ENCODE peak calls at places on chromosome 11, in ten cellular contexts. W, R, X, F, Z, A, N, O, E and Q are unnamed samples.

GRCh38 chr11:120710354-120711187 is 199.0 kb downstream of the GRIK4 start:
- DNase-seq in R (peak), F (peak), N (no peak), O (peak), X (peak), Z (no peak), A (peak), E (peak), W (peak), Q (peak)

GRCh38 chr11:110153474-110153873 is 60.3 kb downstream of the ZC3H12C start:
- DNase-seq in E (no peak), N (no peak), R (no peak), Z (no peak), W (no peak), X (no peak), F (no peak), O (no peak), A (no peak), Q (no peak)

GRCh38 chr11:65243773-65244172 is 18.0 kb upstream of the POLA2 start:
- DNase-seq in R (no peak), N (no peak), X (no peak), F (no peak), A (no peak), W (no peak), E (no peak), O (no peak), Z (no peak), Q (no peak)

GRCh38 chr11:64146036-64146943 is 19.6 kb downstream of the MACROD1 start:
- DNase-seq in E (peak), Z (peak), O (peak), A (no peak), W (peak), F (no peak), N (peak), R (no peak), X (peak), Q (peak)

GRCh38 chr11:82998697-82999096 is 73.0 kb downstream of the RAB30 start:
- DNase-seq in O (no peak), N (no peak), X (no peak), W (no peak), Z (no peak), A (no peak), E (no peak), F (no peak), R (no peak), Q (no peak)

GRCh38 chr11:94864646-94865045 is 96.5 kb downstream of the AMOTL1 start:
- DNase-seq in E (no peak), Z (no peak), R (no peak), X (no peak), A (no peak), W (no peak), O (no peak), F (no peak), N (no peak), Q (no peak)

GRCh38 chr11:8814923-8815240 is 96.1 kb upstream of the AKIP1 start:
- DNase-seq in R (no peak), A (no peak), F (no peak), O (no peak), X (no peak), Z (no peak), N (no peak), W (no peak), E (no peak), Q (peak)

GRCh38 chr11:30172872-30173271 is 57.9 kb upstream of the FSHB start:
- DNase-seq in R (no peak), W (peak), F (no peak), N (no peak), E (no peak), O (peak), Z (no peak), X (no peak), A (no peak), Q (no peak)

GRCh38 chr11:121446752-121447156 is 5.4 kb upstream of the SORL1 start:
- DNase-seq in N (no peak), Z (no peak), X (no peak), A (no peak), F (no peak), O (peak), E (peak), R (no peak), W (no peak), Q (no peak)

GRCh38 chr11:96744697-96745096 is 354.9 kb downstream of the JRKL start:
- DNase-seq in N (no peak), A (no peak), Z (no peak), E (no peak), O (no peak), R (no peak), X (no peak), F (no peak), W (no peak), Q (no peak)

GRCh38 chr11:35259529-35259928 is 120.6 kb downstream of the CD44 start:
- DNase-seq in E (no peak), A (no peak), R (no peak), X (no peak), F (no peak), N (no peak), Z (no peak), O (no peak), W (no peak), Q (no peak)

GRCh38 chr11:60175860-60176275 is 7.0 kb downstream of the MS4A6A start:
- DNase-seq in O (no peak), Z (no peak), W (no peak), F (no peak), R (no peak), A (no peak), E (no peak), X (no peak), N (no peak), Q (no peak)

GRCh38 chr11:74933765-74934164 is 15.1 kb downstream of the XRRA1 start:
- DNase-seq in O (no peak), X (no peak), F (no peak), A (no peak), N (no peak), R (no peak), W (no peak), Z (no peak), E (no peak), Q (no peak)

GRCh38 chr11:32831241-32831640 is 1.5 kb downstream of the PRRG4 start:
- DNase-seq in O (no peak), N (no peak), R (no peak), A (no peak), E (no peak), F (no peak), X (no peak), W (no peak), Z (no peak), Q (no peak)

GRCh38 chr11:76735218-76735480 is 48.0 kb upstream of the TSKU start:
- DNase-seq in O (no peak), A (no peak), F (no peak), E (no peak), R (no peak), N (no peak), Z (no peak), W (no peak), X (no peak), Q (no peak)

GRCh38 chr11:72364754-72365153 is 69.6 kb downstream of the CLPB start:
- DNase-seq in Z (no peak), N (no peak), F (no peak), E (no peak), W (no peak), A (no peak), R (no peak), X (no peak), O (no peak), Q (no peak)

GRCh38 chr11:117535201-117535869 is 207.7 kb downstream of the CEP164 start:
- DNase-seq in W (peak), A (no peak), Z (no peak), E (no peak), O (no peak), F (no peak), R (no peak), N (no peak), X (no peak), Q (no peak)

GRCh38 chr11:77602385-77603105 is 12.8 kb downstream of the AQP11 start:
- DNase-seq in E (peak), F (peak), Z (no peak), O (peak), W (no peak), R (peak), X (peak), N (no peak), A (no peak), Q (peak)

GRCh38 chr11:68670208-68670992 is 13.9 kb upstream of the GAL start:
- DNase-seq in A (no peak), W (no peak), F (no peak), R (no peak), O (no peak), X (no peak), N (no peak), E (no peak), Z (no peak), Q (no peak)

GRCh38 chr11:2301631-2302272 is at the start of the genes C11orf21 and TSPAN32:
- DNase-seq in N (peak), X (no peak), R (no peak), Z (no peak), E (no peak), O (peak), F (no peak), A (no peak), W (no peak), Q (peak)

GRCh38 chr11:38060930-38061329 is 1462.9 kb upstream of the RAG2 start:
- DNase-seq in Z (no peak), R (no peak), O (no peak), E (no peak), X (peak), F (no peak), N (no peak), A (no peak), W (no peak), Q (no peak)

GRCh38 chr11:14054708-14055107 is 92.2 kb downstream of the SPON1 start:
- DNase-seq in N (no peak), Z (no peak), W (peak), E (no peak), A (no peak), R (no peak), F (peak), X (no peak), O (no peak), Q (no peak)

GRCh38 chr11:43806976-43807375 is 73.7 kb upstream of the ALKBH3 start:
- DNase-seq in O (no peak), A (no peak), F (no peak), X (no peak), N (no peak), E (no peak), Z (no peak), R (no peak), W (no peak), Q (no peak)